ENCODE peak calls at places on chromosomes 5 and 9, in seven cellular contexts. One of them, this sample, is unnamed.

GRCh38 chr9:86735772-86736458 is 211.4 kb downstream of the GAS1 start:
- DNase-seq in ovary: no peak
- DNase-seq in CD8-positive, alpha-beta T cell: no peak
- DNase-seq in breast epithelium: no peak
- DNase-seq in A549: no peak
- DNase-seq in cardiac muscle cell: no peak
- DNase-seq in uterus: no peak
- DNase-seq in this sample: no peak

GRCh38 chr5:12413075-12413474 is 508.8 kb upstream of the CTNND2 start:
- DNase-seq in cardiac muscle cell: no peak
- DNase-seq in CD8-positive, alpha-beta T cell: no peak
- DNase-seq in uterus: no peak
- DNase-seq in ovary: no peak
- DNase-seq in breast epithelium: no peak
- DNase-seq in A549: no peak
- DNase-seq in this sample: no peak

GRCh38 chr5:53557386-53557785 is 3.1 kb upstream of the NDUFS4 start:
- DNase-seq in uterus: no peak
- DNase-seq in CD8-positive, alpha-beta T cell: no peak
- DNase-seq in ovary: no peak
- DNase-seq in breast epithelium: no peak
- DNase-seq in A549: no peak
- DNase-seq in cardiac muscle cell: no peak
- DNase-seq in this sample: no peak

GRCh38 chr5:79858097-79858723 is 132.9 kb downstream of the MTX3 start:
- DNase-seq in CD8-positive, alpha-beta T cell: peak; percentile 70
- DNase-seq in breast epithelium: peak; percentile 36
- DNase-seq in cardiac muscle cell: peak; percentile 68
- DNase-seq in A549: peak; percentile 32
- DNase-seq in uterus: peak; percentile 80
- DNase-seq in ovary: peak; percentile 85
- DNase-seq in this sample: peak; percentile 93

GRCh38 chr5:16869821-16870796 is 66.0 kb downstream of the MYO10 start:
- DNase-seq in cardiac muscle cell: no peak
- DNase-seq in A549: no peak
- DNase-seq in breast epithelium: no peak
- DNase-seq in CD8-positive, alpha-beta T cell: no peak
- DNase-seq in uterus: no peak
- DNase-seq in ovary: no peak
- DNase-seq in this sample: no peak

GRCh38 chr5:143040622-143041021 is 270.4 kb downstream of the ARHGAP26 start:
- DNase-seq in uterus: no peak
- DNase-seq in breast epithelium: no peak
- DNase-seq in A549: no peak
- DNase-seq in cardiac muscle cell: no peak
- DNase-seq in CD8-positive, alpha-beta T cell: no peak
- DNase-seq in ovary: no peak
- DNase-seq in this sample: no peak

GRCh38 chr9:134554011-134554749 is 87.4 kb upstream of the COL5A1 start:
- DNase-seq in breast epithelium: no peak
- DNase-seq in CD8-positive, alpha-beta T cell: no peak
- DNase-seq in uterus: no peak
- DNase-seq in A549: no peak
- DNase-seq in ovary: no peak
- DNase-seq in cardiac muscle cell: no peak
- DNase-seq in this sample: no peak

GRCh38 chr5:142795246-142795645 is 25.1 kb downstream of the ARHGAP26 start:
- DNase-seq in ovary: no peak
- DNase-seq in uterus: no peak
- DNase-seq in cardiac muscle cell: no peak
- DNase-seq in breast epithelium: no peak
- DNase-seq in CD8-positive, alpha-beta T cell: no peak
- DNase-seq in A549: no peak
- DNase-seq in this sample: no peak

GRCh38 chr9:89606567-89607311 is 1.9 kb downstream of the GADD45G start:
- DNase-seq in cardiac muscle cell: peak; percentile 43
- DNase-seq in uterus: peak; percentile 45
- DNase-seq in breast epithelium: peak; percentile 70
- DNase-seq in CD8-positive, alpha-beta T cell: no peak
- DNase-seq in A549: no peak
- DNase-seq in ovary: peak; percentile 44
- DNase-seq in this sample: no peak

GRCh38 chr9:93829271-93830223 is 125.6 kb downstream of the BARX1 start:
- DNase-seq in breast epithelium: no peak
- DNase-seq in CD8-positive, alpha-beta T cell: no peak
- DNase-seq in cardiac muscle cell: no peak
- DNase-seq in uterus: no peak
- DNase-seq in ovary: no peak
- DNase-seq in A549: no peak
- DNase-seq in this sample: peak; percentile 28

GRCh38 chr5:39005566-39006232 is 68.5 kb downstream of the RICTOR start:
- DNase-seq in uterus: no peak
- DNase-seq in ovary: no peak
- DNase-seq in CD8-positive, alpha-beta T cell: no peak
- DNase-seq in breast epithelium: no peak
- DNase-seq in cardiac muscle cell: no peak
- DNase-seq in A549: peak; percentile 6
- DNase-seq in this sample: no peak

GRCh38 chr5:60492958-60493357 is 207.0 kb downstream of the DEPDC1B start:
- DNase-seq in uterus: no peak
- DNase-seq in ovary: no peak
- DNase-seq in breast epithelium: no peak
- DNase-seq in CD8-positive, alpha-beta T cell: no peak
- DNase-seq in A549: peak; percentile 53
- DNase-seq in cardiac muscle cell: no peak
- DNase-seq in this sample: no peak

GRCh38 chr9:13628526-13628925 is 349.0 kb upstream of the MPDZ start:
- DNase-seq in cardiac muscle cell: no peak
- DNase-seq in uterus: no peak
- DNase-seq in CD8-positive, alpha-beta T cell: no peak
- DNase-seq in ovary: no peak
- DNase-seq in breast epithelium: no peak
- DNase-seq in A549: no peak
- DNase-seq in this sample: no peak

GRCh38 chr5:14309199-14309598 is 166.1 kb downstream of the TRIO start:
- DNase-seq in cardiac muscle cell: no peak
- DNase-seq in breast epithelium: no peak
- DNase-seq in A549: no peak
- DNase-seq in CD8-positive, alpha-beta T cell: no peak
- DNase-seq in uterus: no peak
- DNase-seq in ovary: no peak
- DNase-seq in this sample: no peak

GRCh38 chr5:122673343-122673742 is 101.5 kb upstream of the SNX2 start:
- DNase-seq in cardiac muscle cell: peak; percentile 80
- DNase-seq in CD8-positive, alpha-beta T cell: no peak
- DNase-seq in breast epithelium: no peak
- DNase-seq in uterus: peak; percentile 13
- DNase-seq in ovary: peak; percentile 88
- DNase-seq in A549: no peak
- DNase-seq in this sample: no peak

GRCh38 chr9:108617661-108618060 is 238.1 kb downstream of the ACTL7B start:
- DNase-seq in cardiac muscle cell: no peak
- DNase-seq in uterus: no peak
- DNase-seq in ovary: no peak
- DNase-seq in A549: no peak
- DNase-seq in breast epithelium: no peak
- DNase-seq in CD8-positive, alpha-beta T cell: no peak
- DNase-seq in this sample: no peak

DNA sequence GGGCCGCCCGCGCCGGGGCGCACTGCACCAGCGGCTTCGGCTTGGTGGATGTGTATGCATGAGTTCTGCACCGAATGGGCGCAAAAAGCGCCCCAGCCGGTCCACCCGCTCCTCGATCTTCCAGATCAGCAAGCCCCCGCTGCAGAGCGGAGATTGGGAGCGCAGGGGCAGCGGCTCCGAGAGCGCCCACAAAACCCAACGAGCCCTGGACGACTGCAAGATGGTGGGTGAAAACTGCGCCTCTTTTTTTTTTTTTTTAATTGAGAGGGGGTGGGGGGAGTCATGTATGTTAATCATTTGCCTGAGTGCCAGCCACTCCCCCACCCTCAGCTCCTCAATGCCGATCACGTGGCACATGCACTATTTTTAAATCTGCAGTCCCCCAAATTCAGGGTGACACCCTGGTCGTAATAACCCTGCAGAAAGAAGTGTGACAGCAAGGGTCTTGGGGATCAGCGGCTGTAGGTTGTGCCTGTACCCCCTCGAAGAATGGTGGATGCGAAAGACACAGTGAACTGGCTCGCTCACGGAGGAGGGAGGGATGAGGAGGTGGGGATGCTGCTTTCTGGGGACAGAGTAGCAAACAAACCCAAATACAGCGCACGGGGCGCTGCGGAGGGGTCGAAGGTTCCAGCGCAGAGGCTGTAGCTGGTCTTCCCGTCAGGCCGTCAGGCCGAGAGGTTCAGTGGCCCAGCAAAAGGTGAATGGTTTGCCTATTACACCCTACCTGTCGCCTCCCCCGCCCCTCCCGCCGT is 929 bp downstream of the RGS7BP start:
- DNase-seq in cardiac muscle cell: no peak
- DNase-seq in uterus: no peak
- DNase-seq in CD8-positive, alpha-beta T cell: no peak
- DNase-seq in A549: no peak
- DNase-seq in breast epithelium: no peak
- DNase-seq in ovary: no peak
- DNase-seq in this sample: no peak
- TF ChIP-seq CTCF in cardiac muscle cell: no peak
- TF ChIP-seq CTCF in uterus: no peak
- TF ChIP-seq CTCF in CD8-positive, alpha-beta T cell: no peak
- TF ChIP-seq CTCF in A549: no peak
- TF ChIP-seq CTCF in breast epithelium: no peak
- TF ChIP-seq CTCF in ovary: no peak
- TF ChIP-seq CTCF in this sample: no peak

GRCh38 chr5:58183078-58183885 is 276.6 kb downstream of the PLK2 start:
- DNase-seq in uterus: no peak
- DNase-seq in cardiac muscle cell: no peak
- DNase-seq in CD8-positive, alpha-beta T cell: no peak
- DNase-seq in A549: no peak
- DNase-seq in breast epithelium: no peak
- DNase-seq in ovary: no peak
- DNase-seq in this sample: no peak

GRCh38 chr5:58188287-58188651 is 271.6 kb downstream of the PLK2 start:
- DNase-seq in A549: peak; percentile 73
- DNase-seq in CD8-positive, alpha-beta T cell: no peak
- DNase-seq in ovary: no peak
- DNase-seq in breast epithelium: no peak
- DNase-seq in uterus: no peak
- DNase-seq in cardiac muscle cell: peak; percentile 32
- DNase-seq in this sample: no peak

GRCh38 chr5:58187473-58188286 is 272.2 kb downstream of the PLK2 start:
- DNase-seq in ovary: no peak
- DNase-seq in cardiac muscle cell: no peak
- DNase-seq in CD8-positive, alpha-beta T cell: no peak
- DNase-seq in A549: no peak
- DNase-seq in breast epithelium: no peak
- DNase-seq in uterus: no peak
- DNase-seq in this sample: no peak

GRCh38 chr5:58184910-58185309 is 275.0 kb downstream of the PLK2 start:
- DNase-seq in ovary: no peak
- DNase-seq in A549: no peak
- DNase-seq in breast epithelium: no peak
- DNase-seq in uterus: no peak
- DNase-seq in CD8-positive, alpha-beta T cell: no peak
- DNase-seq in cardiac muscle cell: peak; percentile 9
- DNase-seq in this sample: no peak

DNA sequence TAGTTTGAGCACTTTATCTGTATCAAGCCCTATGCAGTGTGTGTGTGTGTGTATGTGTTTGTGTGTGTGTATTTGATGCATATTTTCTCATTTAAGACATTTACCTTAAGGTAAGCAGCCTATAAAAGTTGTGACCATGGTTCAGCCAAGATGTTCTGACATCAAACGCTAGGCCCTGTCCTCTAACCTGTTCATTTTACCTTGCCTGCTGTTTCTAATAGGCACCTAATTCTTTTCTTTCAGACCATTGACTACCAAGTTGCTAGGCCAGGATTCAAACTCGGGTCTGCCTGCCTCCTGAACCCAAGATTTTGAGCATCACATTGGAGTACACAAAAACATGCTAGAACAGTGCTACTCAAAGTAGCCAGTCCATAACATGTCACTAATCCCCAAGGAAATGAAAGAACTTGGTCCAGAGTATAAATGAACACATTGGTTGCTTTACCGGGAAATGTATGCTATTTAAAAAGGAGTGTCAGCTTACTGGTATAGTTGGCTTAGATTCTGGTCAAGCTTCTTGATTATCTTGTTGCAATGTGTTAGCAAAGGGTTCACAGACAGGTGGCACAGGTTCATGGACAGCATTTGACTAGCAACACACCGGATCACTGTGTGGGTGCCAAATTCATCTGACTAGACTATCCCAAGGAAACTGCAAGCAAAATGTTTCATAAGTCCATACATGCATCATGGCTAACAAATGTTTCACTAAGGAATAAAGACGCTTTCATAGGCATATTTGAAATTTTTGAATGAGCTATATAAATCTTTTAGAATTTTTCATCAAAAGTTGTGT is 274.3 kb downstream of the PLK2 start:
- DNase-seq in cardiac muscle cell: no peak
- DNase-seq in CD8-positive, alpha-beta T cell: no peak
- DNase-seq in A549: no peak
- DNase-seq in breast epithelium: no peak
- DNase-seq in ovary: no peak
- DNase-seq in uterus: no peak
- DNase-seq in this sample: no peak
- TF ChIP-seq CTCF in cardiac muscle cell: no peak
- TF ChIP-seq CTCF in CD8-positive, alpha-beta T cell: no peak
- TF ChIP-seq CTCF in A549: no peak
- TF ChIP-seq CTCF in breast epithelium: no peak
- TF ChIP-seq CTCF in ovary: no peak
- TF ChIP-seq CTCF in uterus: no peak
- TF ChIP-seq CTCF in this sample: no peak

DNA sequence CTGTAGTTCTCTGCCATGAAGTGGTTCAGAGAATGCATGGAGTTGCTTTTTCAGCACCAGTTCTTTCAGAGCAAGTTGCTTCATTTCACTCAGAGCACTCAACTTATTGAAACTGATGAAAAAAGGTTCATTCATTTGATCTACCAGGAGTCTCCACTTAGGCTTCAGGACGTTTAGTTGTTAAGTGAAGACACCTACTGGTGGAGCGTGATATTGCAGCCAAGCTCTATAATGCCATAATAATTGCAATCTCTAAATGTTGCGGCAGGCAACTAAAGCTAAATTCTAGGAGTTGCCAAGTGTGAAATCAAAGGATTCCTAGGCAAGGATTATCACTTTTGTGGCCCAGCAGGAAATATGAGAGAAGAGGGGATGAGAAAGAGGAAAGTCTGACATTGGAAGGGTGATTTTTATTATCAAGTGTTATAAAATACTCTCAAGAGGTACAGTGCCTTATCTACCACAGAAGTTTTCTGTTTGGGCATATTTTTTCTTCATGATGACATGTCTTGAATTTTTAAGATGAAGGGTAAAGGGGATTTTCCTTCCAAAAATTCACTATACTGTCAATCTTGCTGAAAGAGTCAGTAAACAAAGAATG is 83.6 kb downstream of the SH3PXD2B start:
- DNase-seq in A549: peak; percentile 23
- DNase-seq in breast epithelium: no peak
- DNase-seq in ovary: no peak
- DNase-seq in uterus: no peak
- DNase-seq in cardiac muscle cell: peak; percentile 72
- DNase-seq in CD8-positive, alpha-beta T cell: no peak
- DNase-seq in this sample: peak; percentile 40
- TF ChIP-seq CTCF in A549: peak; percentile 44
- TF ChIP-seq CTCF in breast epithelium: peak; percentile 29
- TF ChIP-seq CTCF in ovary: peak; percentile 19
- TF ChIP-seq CTCF in uterus: peak; percentile 19
- TF ChIP-seq CTCF in cardiac muscle cell: peak; percentile 73
- TF ChIP-seq CTCF in CD8-positive, alpha-beta T cell: peak; percentile 47
- TF ChIP-seq CTCF in this sample: peak; percentile 5

GRCh38 chr5:111863801-111864200 is 106.8 kb upstream of the NREP start:
- DNase-seq in CD8-positive, alpha-beta T cell: no peak
- DNase-seq in A549: no peak
- DNase-seq in cardiac muscle cell: no peak
- DNase-seq in ovary: no peak
- DNase-seq in breast epithelium: no peak
- DNase-seq in uterus: no peak
- DNase-seq in this sample: no peak
- TF ChIP-seq CTCF in CD8-positive, alpha-beta T cell: no peak
- TF ChIP-seq CTCF in A549: no peak
- TF ChIP-seq CTCF in cardiac muscle cell: no peak
- TF ChIP-seq CTCF in ovary: no peak
- TF ChIP-seq CTCF in breast epithelium: no peak
- TF ChIP-seq CTCF in uterus: no peak
- TF ChIP-seq CTCF in this sample: no peak

This sample was measured in pancreas.